ENCODE peak calls at places on chromosomes 4 and X, in six cellular contexts. B, Q, O, F, I and R are unnamed samples.
A peak's percentile ranks its signal among the peaks of the same experiment; 100 is the strongest.

GRCh38 chrX:119488749-119489148 is 20.5 kb downstream of the SLC25A5 start:
- DNase-seq in B (no peak), Q (peak; percentile 25), O (peak; percentile 41), F (peak; percentile 42), I (peak; percentile 54), R (peak; percentile 33)

GRCh38 chrX:116357317-116357716 is 79.1 kb upstream of the SLC6A14 start:
- DNase-seq in B (no peak), Q (no peak), O (no peak), F (no peak), I (no peak), R (no peak)

GRCh38 chr4:98150092-98150761 is 7.0 kb upstream of the STPG2 start:
- DNase-seq in B (no peak), Q (no peak), O (no peak), F (peak; percentile 33), I (no peak), R (no peak)

GRCh38 chr4:171130126-171130801 is 682.9 kb upstream of the GALNTL6 start:
- DNase-seq in B (no peak), Q (no peak), O (no peak), F (no peak), I (peak; percentile 88), R (no peak)

GRCh38 chrX:150984164-150984824 is 1.2 kb downstream of the HMGB3 start:
- DNase-seq in B (no peak), Q (no peak), O (no peak), F (no peak), I (no peak), R (no peak)

GRCh38 chr4:146224331-146224966 is 10.1 kb downstream of the REELD1 start:
- DNase-seq in B (no peak), Q (no peak), O (no peak), F (no peak), I (no peak), R (no peak)

GRCh38 chr4:22434895-22435294 is 81.0 kb downstream of the ADGRA3 start:
- DNase-seq in B (no peak), Q (no peak), O (peak; percentile 54), F (no peak), I (peak; percentile 67), R (no peak)

GRCh38 chrX:12383196-12383595 is 244.9 kb downstream of the FRMPD4 start:
- DNase-seq in B (no peak), Q (no peak), O (no peak), F (no peak), I (no peak), R (no peak)

GRCh38 chr4:170229021-170229420 is 139.3 kb upstream of the AADAT start:
- DNase-seq in B (no peak), Q (no peak), O (no peak), F (no peak), I (no peak), R (no peak)

GRCh38 chr4:3237711-3238560 is 11.0 kb upstream of the MSANTD1 start:
- DNase-seq in B (no peak), Q (no peak), O (no peak), F (no peak), I (peak; percentile 74), R (no peak)

GRCh38 chr4:37865450-37865849 is 25.4 kb upstream of the TBC1D1 start:
- DNase-seq in B (no peak), Q (no peak), O (peak; percentile 71), F (no peak), I (no peak), R (no peak)
- H3K36me3 ChIP-seq in B (no peaks in the 10 kb centered on the region), Q (peaks cover 6% of the 10 kb centered on the region), O (peaks cover 11% of the 10 kb centered on the region), F (peaks cover 18% of the 10 kb centered on the region), I (peaks cover 12% of the 10 kb centered on the region), R (no peaks in the 10 kb centered on the region)

GRCh38 chr4:77954690-77955089 is 92.1 kb downstream of the MRPL1 start:
- DNase-seq in B (no peak), Q (no peak), O (no peak), F (no peak), I (no peak), R (no peak)

GRCh38 chr4:77952399-77952974 is 89.9 kb downstream of the MRPL1 start:
- DNase-seq in B (no peak), Q (no peak), O (no peak), F (no peak), I (no peak), R (no peak)

DNA sequence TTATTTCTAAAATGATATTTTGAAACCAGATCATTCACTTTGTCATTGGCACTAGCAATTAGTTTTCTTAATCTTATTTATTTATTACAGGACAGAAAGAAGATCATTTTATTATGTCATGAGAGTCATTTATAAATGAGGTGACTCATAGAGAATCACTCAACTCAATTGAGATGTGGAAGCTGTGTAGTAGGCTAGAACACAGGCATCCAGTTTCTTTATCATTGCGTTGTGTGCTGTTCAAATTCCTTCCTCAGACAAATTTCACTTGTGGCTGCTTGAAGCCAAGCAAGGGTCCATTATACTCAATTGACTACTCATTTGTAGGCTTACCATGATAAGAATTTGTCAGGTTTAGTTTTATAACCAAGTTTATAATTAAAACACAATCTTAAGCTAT is 87.6 kb downstream of the MRPL1 start:
- DNase-seq in B (no peak), Q (no peak), O (no peak), F (no peak), I (no peak), R (no peak)
- H3K27me3 ChIP-seq in B (no peaks in the 10 kb centered on the region), Q (no peaks in the 10 kb centered on the region), O (no peaks in the 10 kb centered on the region), F (no peaks in the 10 kb centered on the region), I (no peaks in the 10 kb centered on the region), R (no peaks in the 10 kb centered on the region)

DNA sequence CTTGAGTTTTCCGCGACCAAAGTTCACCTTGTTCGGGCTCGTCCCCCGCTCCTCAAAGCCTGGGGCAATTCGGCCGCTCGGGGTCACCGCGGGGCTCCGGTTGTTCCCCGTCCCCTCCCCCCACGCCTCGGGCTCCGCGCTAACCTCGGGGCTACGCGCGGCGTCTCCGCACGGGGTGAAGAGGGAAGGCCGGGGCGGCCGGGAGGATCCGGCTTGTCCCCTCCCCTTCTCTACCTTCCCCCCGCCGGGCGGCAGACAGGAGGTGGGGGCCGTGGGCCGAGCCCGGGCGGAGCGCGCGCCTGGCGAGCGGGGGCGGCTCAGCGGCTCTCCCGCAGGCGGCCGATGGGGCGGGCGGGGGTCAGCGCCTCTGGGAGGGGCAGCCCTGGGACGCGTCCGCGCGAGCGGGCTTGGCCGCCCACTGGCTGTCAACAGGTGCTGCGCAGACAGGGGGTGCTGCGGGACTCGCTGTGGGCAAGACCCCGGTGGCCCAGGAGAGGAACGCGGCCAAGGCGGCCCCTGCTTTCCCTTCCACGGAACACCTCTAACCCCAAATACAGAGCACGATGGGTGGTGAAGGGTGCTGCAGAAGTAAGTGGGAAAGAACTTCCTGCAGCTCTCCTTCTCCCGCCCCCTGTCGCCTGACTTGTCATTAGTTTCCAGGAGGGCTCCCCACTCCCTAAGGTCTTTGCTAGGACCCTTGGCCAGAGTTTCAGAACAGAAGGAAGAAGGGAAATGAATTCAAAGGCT is at the start of gene PDGFC:
- DNase-seq in B (no peak), Q (peak; percentile 77), O (peak; percentile 65), F (no peak), I (peak; percentile 78), R (peak; percentile 31)
- H3K36me3 ChIP-seq in B (no peaks in the 10 kb centered on the region), Q (no peaks in the 10 kb centered on the region), O (no peaks in the 10 kb centered on the region), F (no peaks in the 10 kb centered on the region), I (no peaks in the 10 kb centered on the region), R (no peaks in the 10 kb centered on the region)

GRCh38 chrX:27740933-27741332 is 66.9 kb upstream of the MAGEB10 start:
- DNase-seq in B (no peak), Q (no peak), O (no peak), F (no peak), I (no peak), R (no peak)
- H3K27me3 ChIP-seq in B (no peaks in the 10 kb centered on the region), Q (no peaks in the 10 kb centered on the region), O (no peaks in the 10 kb centered on the region), F (no peaks in the 10 kb centered on the region), I (no peaks in the 10 kb centered on the region), R (no peaks in the 10 kb centered on the region)

GRCh38 chr4:82447886-82448285 is 17.5 kb downstream of the ENOPH1 start:
- DNase-seq in B (no peak), Q (no peak), O (no peak), F (no peak), I (no peak), R (no peak)
- H3K36me3 ChIP-seq in B (peaks cover 9% of the 10 kb centered on the region), Q (peaks cover 50% of the 10 kb centered on the region), O (peaks cover 14% of the 10 kb centered on the region), F (peaks cover 43% of the 10 kb centered on the region), I (peaks cover 46% of the 10 kb centered on the region), R (peaks cover 37% of the 10 kb centered on the region)

DNA sequence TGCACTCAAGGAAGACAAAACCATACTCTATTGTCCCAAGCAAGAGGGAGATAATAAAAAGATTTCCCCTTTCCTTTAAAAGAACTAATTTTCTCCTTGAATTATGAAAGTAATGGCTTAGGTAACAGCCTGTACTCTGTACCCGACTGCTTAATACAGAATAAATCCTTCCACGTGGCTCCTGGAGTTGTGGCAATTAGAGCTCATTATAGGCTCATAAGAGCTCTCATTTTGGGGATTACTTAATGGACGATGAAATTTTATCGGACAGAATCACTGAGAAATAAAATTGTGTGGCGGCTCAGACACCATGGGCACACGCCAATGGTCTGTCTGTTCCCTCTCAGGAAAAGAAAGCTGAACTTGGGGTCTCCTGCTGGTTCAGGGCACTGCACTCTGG is 2.8 kb upstream of the GSX2 start:
- DNase-seq in B (no peak), Q (no peak), O (no peak), F (no peak), I (no peak), R (no peak)
- H3K27me3 ChIP-seq in B (peaks cover 23% of the 10 kb centered on the region), Q (no peaks in the 10 kb centered on the region), O (peaks cover 79% of the 10 kb centered on the region), F (peaks cover 64% of the 10 kb centered on the region), I (peaks cover 23% of the 10 kb centered on the region), R (peaks cover 82% of the 10 kb centered on the region)

GRCh38 chr4:82425478-82425877 is 4.8 kb downstream of the HNRNPDL start:
- DNase-seq in B (no peak), Q (no peak), O (no peak), F (no peak), I (no peak), R (no peak)

GRCh38 chr4:82422616-82423015 is 7.6 kb downstream of the HNRNPDL start:
- DNase-seq in B (no peak), Q (no peak), O (no peak), F (no peak), I (no peak), R (no peak)

GRCh38 chr4:82419451-82419850 is 10.8 kb downstream of the HNRNPDL start:
- DNase-seq in B (no peak), Q (no peak), O (no peak), F (no peak), I (no peak), R (no peak)

GRCh38 chr4:82421796-82422560 is 8.3 kb downstream of the HNRNPDL start:
- DNase-seq in B (no peak), Q (no peak), O (no peak), F (no peak), I (no peak), R (no peak)

DNA sequence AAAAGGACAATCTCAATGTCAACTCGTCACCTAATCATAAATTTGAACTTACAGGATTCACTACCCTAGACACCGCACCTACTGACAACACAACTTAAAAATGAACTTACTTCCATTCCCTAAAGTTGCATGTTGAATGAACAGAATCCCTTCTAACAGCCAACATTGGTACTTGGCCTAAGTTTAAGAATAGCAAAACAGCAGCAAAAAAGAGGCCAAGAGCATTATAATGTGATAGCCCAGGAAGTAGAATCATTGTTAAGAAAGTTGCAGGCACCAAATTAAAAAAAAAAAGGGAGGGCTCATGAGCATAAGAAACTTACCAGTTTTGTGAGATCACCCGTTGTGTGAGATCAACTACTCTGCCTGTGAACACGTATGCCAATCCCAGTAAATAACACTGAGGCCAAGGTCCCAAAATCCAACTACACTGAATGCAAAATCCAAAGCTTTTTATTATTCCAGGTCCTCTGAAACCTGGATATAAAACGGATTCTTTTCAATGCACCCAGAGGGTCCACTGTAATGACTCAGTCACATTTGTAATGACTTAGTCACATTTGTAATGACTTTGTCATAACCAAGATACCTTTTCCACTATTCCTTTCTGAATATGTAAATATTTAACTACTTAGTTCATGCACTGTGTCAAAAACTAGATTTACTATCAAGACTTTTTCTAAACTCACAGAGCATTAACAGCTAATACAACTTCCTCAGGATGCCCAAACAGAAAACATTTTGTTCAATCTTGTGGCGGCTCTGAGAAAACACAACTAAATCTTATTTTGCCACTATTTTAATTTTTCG is 6.8 kb downstream of the HNRNPDL start:
- DNase-seq in B (no peak), Q (no peak), O (no peak), F (no peak), I (no peak), R (no peak)
- H3K36me3 ChIP-seq in B (peaks cover 2% of the 10 kb centered on the region), Q (peaks cover 62% of the 10 kb centered on the region), O (peaks cover 52% of the 10 kb centered on the region), F (peaks cover 60% of the 10 kb centered on the region), I (peaks cover 55% of the 10 kb centered on the region), R (peaks cover 45% of the 10 kb centered on the region)